ENCODE peak calls at places on chromosome 14, in five cellular contexts. U is adipocyte; K is left ventricle myocardium inferior; F is SHP77 treated with DMSO at 0.1 percent for 48 hours; V is activated CD4-positive, alpha-beta T cell treated with anti-CD3 and anti-CD28 coated beads for 1 hour. O is an unnamed sample.

GRCh38 chr14:73878436-73878835 is 8.2 kb upstream of the ZNF410 start:
- DNase-seq in U (no peak), F (no peak), K (no peak), V (no peak), O (no peak)

GRCh38 chr14:36151335-36151734 is 25.2 kb downstream of the PTCSC3 start:
- DNase-seq in F (no peak), U (no peak), V (no peak), K (no peak), O (no peak)

GRCh38 chr14:100037351-100037750 is 27.9 kb upstream of the EVL start:
- DNase-seq in F (no peak), U (peak; percentile 63), V (no peak), K (no peak), O (no peak)

GRCh38 chr14:75279739-75280447 is 1.3 kb downstream of the FOS start:
- DNase-seq in K (peak; percentile 29), U (peak; percentile 49), F (no peak), V (no peak), O (no peak)

GRCh38 chr14:87063181-87063580 is 929.8 kb downstream of the GALC start:
- DNase-seq in F (no peak), U (no peak), V (no peak), K (no peak), O (no peak)

GRCh38 chr14:51616724-51617409 is 34.8 kb upstream of the FRMD6 start:
- DNase-seq in U (peak; percentile 81), F (no peak), K (no peak), V (no peak), O (no peak)

GRCh38 chr14:95069547-95069946 is 87.8 kb downstream of the DICER1 start:
- DNase-seq in F (no peak), V (no peak), K (no peak), U (no peak), O (no peak)

GRCh38 chr14:104309657-104310369 is 171.4 kb downstream of the KIF26A start:
- DNase-seq in K (no peak), V (no peak), F (no peak), U (no peak), O (no peak)

GRCh38 chr14:94116701-94117100 is 6.2 kb downstream of the IFI27 start:
- DNase-seq in K (no peak), V (no peak), U (no peak), F (no peak), O (no peak)

GRCh38 chr14:44374906-44375305 is 132.2 kb downstream of the FSCB start:
- DNase-seq in V (no peak), U (no peak), K (no peak), F (no peak), O (no peak)

GRCh38 chr14:106083082-106083481 is 556.7 kb downstream of the TMEM121 start:
- DNase-seq in K (no peak), V (no peak), U (no peak), F (no peak), O (no peak)